ENCODE peak calls at places on chromosomes 1 and 21, in four cellular contexts. One of them, this sample, is unnamed.

GRCh38 chr1:234607091-234608025 is 2.6 kb downstream of the IRF2BP2 start:
- DNase-seq in GM12878: no peak
- DNase-seq in K562: no peak
- DNase-seq in IMR-90: no peak
- DNase-seq in this sample: peak

GRCh38 chr21:33403786-33404571 is 766 bp downstream of the IFNGR2 start:
- DNase-seq in GM12878: no peak
- DNase-seq in IMR-90: peak
- DNase-seq in K562: peak
- DNase-seq in this sample: peak

GRCh38 chr21:15826147-15826780 is 96.5 kb downstream of the USP25 start:
- DNase-seq in K562: peak
- DNase-seq in GM12878: peak
- DNase-seq in IMR-90: peak
- DNase-seq in this sample: peak

GRCh38 chr21:29174607-29175013 is 44.2 kb downstream of the MAP3K7CL start:
- DNase-seq in GM12878: no peak
- DNase-seq in K562: no peak
- DNase-seq in IMR-90: peak
- DNase-seq in this sample: peak

GRCh38 chr1:118047650-118048224 is 118.2 kb downstream of the WDR3 start:
- DNase-seq in GM12878: no peak
- DNase-seq in K562: no peak
- DNase-seq in IMR-90: no peak
- DNase-seq in this sample: no peak

GRCh38 chr21:45140346-45140940 is 66.1 kb downstream of the ADARB1 start:
- DNase-seq in GM12878: no peak
- DNase-seq in IMR-90: peak
- DNase-seq in K562: peak
- DNase-seq in this sample: peak

GRCh38 chr1:171716620-171717019 is 25.2 kb downstream of the VAMP4 start:
- DNase-seq in GM12878: no peak
- DNase-seq in IMR-90: peak
- DNase-seq in K562: no peak
- DNase-seq in this sample: peak

GRCh38 chr1:159000627-159001026 is 9.1 kb upstream of the IFI16 start:
- DNase-seq in GM12878: no peak
- DNase-seq in K562: no peak
- DNase-seq in IMR-90: peak
- DNase-seq in this sample: peak

GRCh38 chr1:8392522-8392921 is 74.6 kb downstream of the SLC45A1 start:
- DNase-seq in GM12878: no peak
- DNase-seq in IMR-90: no peak
- DNase-seq in K562: no peak
- DNase-seq in this sample: no peak

GRCh38 chr1:38738207-38738606 is 121.4 kb downstream of the RRAGC start:
- DNase-seq in GM12878: no peak
- DNase-seq in IMR-90: no peak
- DNase-seq in K562: no peak
- DNase-seq in this sample: no peak

GRCh38 chr1:230191079-230191478 is 124.0 kb downstream of the GALNT2 start:
- DNase-seq in IMR-90: peak
- DNase-seq in GM12878: no peak
- DNase-seq in K562: peak
- DNase-seq in this sample: peak

GRCh38 chr1:36872126-36872754 is 162.1 kb downstream of the GRIK3 start:
- DNase-seq in GM12878: no peak
- DNase-seq in IMR-90: no peak
- DNase-seq in K562: no peak
- DNase-seq in this sample: no peak

GRCh38 chr1:15850450-15851079 is 3.1 kb downstream of the SPEN start:
- DNase-seq in K562: no peak
- DNase-seq in IMR-90: no peak
- DNase-seq in GM12878: no peak
- DNase-seq in this sample: peak

GRCh38 chr1:87800006-87800405 is 471.3 kb downstream of the LMO4 start:
- DNase-seq in IMR-90: peak
- DNase-seq in K562: no peak
- DNase-seq in GM12878: no peak
- DNase-seq in this sample: no peak

GRCh38 chr1:33424205-33424604 is 6.7 kb downstream of the PHC2 start:
- DNase-seq in K562: no peak
- DNase-seq in GM12878: no peak
- DNase-seq in IMR-90: peak
- DNase-seq in this sample: peak

GRCh38 chr1:20401405-20402010 is 84.5 kb downstream of the CAMK2N1 start:
- DNase-seq in K562: no peak
- DNase-seq in IMR-90: no peak
- DNase-seq in GM12878: no peak
- DNase-seq in this sample: no peak

GRCh38 chr1:161166669-161167548 is 683 bp downstream of the PPOX start:
- DNase-seq in IMR-90: no peak
- DNase-seq in K562: peak
- DNase-seq in GM12878: no peak
- DNase-seq in this sample: no peak

GRCh38 chr1:15902882-15903281 is 55.4 kb downstream of the SPEN start:
- DNase-seq in GM12878: no peak
- DNase-seq in IMR-90: peak
- DNase-seq in K562: no peak
- DNase-seq in this sample: no peak

GRCh38 chr1:180951186-180951745 is 38.6 kb downstream of the KIAA1614 start:
- DNase-seq in IMR-90: no peak
- DNase-seq in GM12878: no peak
- DNase-seq in K562: no peak
- DNase-seq in this sample: no peak

GRCh38 chr1:99171126-99171813 is 93.0 kb upstream of the PLPPR4 start:
- DNase-seq in IMR-90: no peak
- DNase-seq in K562: no peak
- DNase-seq in GM12878: no peak
- DNase-seq in this sample: no peak

GRCh38 chr1:244989813-244990212 is 125.5 kb upstream of the HNRNPU start:
- DNase-seq in IMR-90: peak
- DNase-seq in K562: no peak
- DNase-seq in GM12878: no peak
- DNase-seq in this sample: peak

GRCh38 chr1:11979453-11979817 is 809 bp upstream of the MFN2 start:
- DNase-seq in IMR-90: no peak
- DNase-seq in GM12878: no peak
- DNase-seq in K562: no peak
- DNase-seq in this sample: no peak

GRCh38 chr1:203290261-203291089 is 14.8 kb upstream of the BTG2 start:
- DNase-seq in K562: peak
- DNase-seq in IMR-90: peak
- DNase-seq in GM12878: no peak
- DNase-seq in this sample: peak
- H3K4me3 ChIP-seq in K562: no peak
- H3K4me3 ChIP-seq in IMR-90: no peak
- H3K4me3 ChIP-seq in GM12878: peak
- H3K4me3 ChIP-seq in this sample: no peak

GRCh38 chr21:43924421-43925095 is 59.5 kb downstream of the AGPAT3 start:
- DNase-seq in GM12878: no peak
- DNase-seq in K562: no peak
- DNase-seq in IMR-90: no peak
- DNase-seq in this sample: no peak
- TF ChIP-seq FOS in GM12878: no peak
- TF ChIP-seq FOS in K562: no peak
- TF ChIP-seq FOS in IMR-90: no peak
- TF ChIP-seq FOS in this sample: no peak

GRCh38 chr1:210057593-210057992 is 119.6 kb downstream of the SYT14 start:
- DNase-seq in GM12878: no peak
- DNase-seq in IMR-90: no peak
- DNase-seq in K562: no peak
- DNase-seq in this sample: no peak

GRCh38 chr1:210062033-210062432 is 124.0 kb downstream of the SYT14 start:
- DNase-seq in IMR-90: no peak
- DNase-seq in K562: no peak
- DNase-seq in GM12878: no peak
- DNase-seq in this sample: no peak
- H3K4me3 ChIP-seq in IMR-90: no peak
- H3K4me3 ChIP-seq in K562: no peak
- H3K4me3 ChIP-seq in GM12878: no peak
- H3K4me3 ChIP-seq in this sample: no peak

GRCh38 chr1:196567238-196567637 is 41.0 kb downstream of the KCNT2 start:
- DNase-seq in IMR-90: no peak
- DNase-seq in GM12878: no peak
- DNase-seq in K562: no peak
- DNase-seq in this sample: no peak
- TF ChIP-seq FOS in IMR-90: no peak
- TF ChIP-seq FOS in GM12878: no peak
- TF ChIP-seq FOS in K562: no peak
- TF ChIP-seq FOS in this sample: no peak

GRCh38 chr21:17674106-17674505 is 61.4 kb upstream of the BTG3 start:
- DNase-seq in GM12878: no peak
- DNase-seq in IMR-90: no peak
- DNase-seq in K562: no peak
- DNase-seq in this sample: no peak
- H3K4me3 ChIP-seq in GM12878: no peak
- H3K4me3 ChIP-seq in IMR-90: no peak
- H3K4me3 ChIP-seq in K562: no peak
- H3K4me3 ChIP-seq in this sample: no peak

DNA sequence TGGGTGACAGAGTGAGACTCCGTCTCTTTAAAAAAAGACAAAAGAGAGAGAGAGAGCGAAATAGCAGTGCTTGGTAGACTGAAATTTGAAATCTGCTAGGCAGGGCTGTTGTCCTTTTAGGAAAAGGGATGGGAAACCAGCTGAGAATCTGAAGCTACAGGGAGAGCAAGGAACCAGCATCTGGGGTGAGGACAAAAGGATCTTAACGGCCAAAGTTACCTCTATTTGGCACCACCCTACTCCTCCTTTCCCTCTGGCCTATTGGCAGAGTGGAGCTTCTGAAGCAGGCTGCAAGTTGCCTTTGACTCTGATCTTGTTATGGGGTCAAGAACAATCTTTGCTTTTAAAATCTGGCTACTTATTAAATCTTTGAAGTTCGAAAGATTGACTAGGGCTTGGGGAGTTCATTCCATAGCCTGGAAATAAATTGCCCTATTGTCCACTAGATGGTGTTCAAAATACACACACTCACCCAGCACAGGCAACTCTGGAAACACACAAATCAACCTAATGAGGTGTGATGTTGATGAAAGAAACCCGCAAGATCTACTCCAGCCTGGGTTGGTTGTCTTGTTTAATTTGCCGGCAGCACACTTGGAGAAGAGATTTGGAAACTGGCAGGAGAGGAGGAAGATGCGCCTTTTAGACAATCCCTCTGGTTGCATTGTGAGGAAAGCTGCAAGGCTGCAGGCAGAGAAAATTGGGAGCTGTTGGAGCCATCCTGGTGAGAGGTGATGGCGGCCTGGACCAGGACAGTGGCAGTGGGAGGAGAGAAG is 16.5 kb upstream of the PARP1 start:
- DNase-seq in K562: no peak
- DNase-seq in IMR-90: peak
- DNase-seq in GM12878: no peak
- DNase-seq in this sample: peak
- TF ChIP-seq FOS in K562: no peak
- TF ChIP-seq FOS in IMR-90: no peak
- TF ChIP-seq FOS in GM12878: no peak
- TF ChIP-seq FOS in this sample: no peak

GRCh38 chr1:227561303-227561702 is 2.1 kb upstream of the ZNF678 start:
- DNase-seq in IMR-90: no peak
- DNase-seq in K562: no peak
- DNase-seq in GM12878: no peak
- DNase-seq in this sample: no peak
- H3K4me3 ChIP-seq in IMR-90: no peak
- H3K4me3 ChIP-seq in K562: no peak
- H3K4me3 ChIP-seq in GM12878: no peak
- H3K4me3 ChIP-seq in this sample: no peak

This sample was measured in endothelial cell of umbilical vein.